ENCODE peak calls at places on chromosomes 1 and 21, in seven cellular contexts. Z is uterus, M is K562, F is body of pancreas, K is adrenal gland, H is heart left ventricle, Q is breast epithelium. J is an unnamed sample.

GRCh38 chr1:32151319-32151787 is 28.1 kb upstream of the TXLNA start:
- DNase-seq in Z (no peak), M (no peak), F (no peak), K (no peak), H (no peak), Q (no peak), J (no peak)

GRCh38 chr1:33863779-33864178 is at the start of gene HMGB4:
- DNase-seq in Z (no peak), M (no peak), F (no peak), K (no peak), H (no peak), Q (no peak), J (no peak)

GRCh38 chr1:198030682-198031081 is 113.5 kb downstream of the LHX9 start:
- DNase-seq in Z (no peak), M (no peak), F (peak), K (peak), H (no peak), Q (no peak), J (no peak)

GRCh38 chr21:44513389-44514217 is 26.4 kb downstream of the KRTAP10-1 start:
- DNase-seq in Z (no peak), M (no peak), F (peak), K (no peak), H (no peak), Q (no peak), J (no peak)

GRCh38 chr1:57678138-57678537 is 254.3 kb upstream of the DAB1 start:
- DNase-seq in Z (no peak), M (no peak), F (no peak), K (no peak), H (no peak), Q (no peak), J (no peak)

GRCh38 chr21:28704746-28705145 is 287.9 kb downstream of the LTN1 start:
- DNase-seq in Z (peak), M (no peak), F (no peak), K (no peak), H (peak), Q (peak), J (no peak)

GRCh38 chr1:210631399-210631798 is 302.7 kb downstream of the HHAT start:
- DNase-seq in Z (no peak), M (no peak), F (no peak), K (no peak), H (no peak), Q (no peak), J (no peak)

GRCh38 chr1:178796013-178796412 is 71.0 kb downstream of the RALGPS2 start:
- DNase-seq in Z (no peak), M (no peak), F (no peak), K (no peak), H (no peak), Q (no peak), J (no peak)

DNA sequence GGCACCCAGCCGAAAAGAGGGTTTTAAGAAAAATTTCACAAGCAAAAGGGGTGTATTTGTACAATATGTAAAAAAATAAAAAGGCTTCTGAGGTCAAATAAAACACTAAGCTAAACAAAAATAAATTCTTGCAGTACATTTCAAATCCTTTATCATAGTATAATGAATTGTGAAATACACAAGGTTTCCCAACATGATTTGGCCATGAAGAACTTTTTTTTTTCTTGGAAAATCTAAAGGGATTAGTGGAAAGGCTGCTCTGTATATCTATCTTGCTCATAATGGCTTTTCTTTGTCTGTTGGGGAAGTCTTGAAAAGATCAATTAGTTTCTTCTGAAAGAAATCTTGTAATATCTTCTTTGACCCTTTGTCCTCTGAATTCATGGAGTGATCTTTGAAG is 593.4 kb downstream of the PLPP3 start:
- DNase-seq in Z (no peak), M (no peak), F (no peak), K (no peak), H (no peak), Q (no peak), J (no peak)
- TF ChIP-seq POLR2A in Z (no peak), M (no peak), F (no peak), K (no peak), H (no peak), Q (no peak), J (no peak)

GRCh38 chr1:37078866-37079265 is 44.6 kb upstream of the GRIK3 start:
- DNase-seq in Z (no peak), M (no peak), F (no peak), K (no peak), H (no peak), Q (no peak), J (no peak)

GRCh38 chr1:37085393-37085792 is 51.1 kb upstream of the GRIK3 start:
- DNase-seq in Z (no peak), M (peak), F (no peak), K (no peak), H (no peak), Q (no peak), J (no peak)

DNA sequence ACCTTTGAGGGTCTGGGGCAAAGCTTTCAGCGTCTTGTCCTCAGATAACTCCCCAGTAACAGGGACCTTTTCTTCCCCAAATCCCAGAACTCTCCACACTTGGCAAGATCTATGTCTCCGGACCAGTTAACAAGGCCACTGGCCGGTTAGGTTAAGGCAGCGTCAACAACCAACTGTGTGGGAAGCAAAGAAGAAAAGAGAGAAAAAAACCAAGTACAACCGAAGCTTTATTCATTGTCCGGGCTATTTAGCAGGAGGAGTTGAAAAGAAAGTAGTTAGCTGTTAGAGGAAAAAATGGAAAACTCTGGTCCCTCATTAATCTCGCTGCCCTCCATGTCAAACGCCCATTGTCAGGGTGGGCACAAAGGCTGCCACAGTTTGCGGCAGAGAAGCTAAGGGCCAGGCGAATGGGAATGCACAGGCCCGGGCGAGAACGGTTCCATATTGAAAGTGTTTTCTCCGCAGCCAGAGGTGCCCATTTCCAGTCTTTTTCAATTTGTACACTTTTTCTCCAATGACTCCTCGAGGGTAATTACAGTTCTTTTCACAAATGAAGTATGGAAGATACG is 49.3 kb upstream of the GRIK3 start:
- DNase-seq in Z (no peak), M (no peak), F (no peak), K (no peak), H (no peak), Q (no peak), J (no peak)
- TF ChIP-seq POLR2A in Z (no peak), M (no peak), F (no peak), K (no peak), H (no peak), Q (no peak), J (no peak)

GRCh38 chr1:20661235-20662109 is at the start of gene DDOST:
- DNase-seq in Z (peak), M (peak), F (peak), K (peak), H (peak), Q (peak), J (peak)
- TF ChIP-seq POLR2A in Z (peak), M (peak), F (peak), K (peak), H (no peak), Q (no peak), J (peak)

GRCh38 chr1:14941865-14942264 is 211.7 kb upstream of the TMEM51 start:
- DNase-seq in Z (no peak), M (no peak), F (no peak), K (no peak), H (no peak), Q (no peak), J (no peak)

GRCh38 chr1:14943516-14943851 is 210.1 kb upstream of the TMEM51 start:
- DNase-seq in Z (no peak), M (no peak), F (no peak), K (no peak), H (no peak), Q (no peak), J (no peak)

GRCh38 chr1:14937288-14937949 is 216.1 kb upstream of the TMEM51 start:
- DNase-seq in Z (no peak), M (no peak), F (no peak), K (no peak), H (no peak), Q (no peak), J (no peak)

GRCh38 chr1:14940285-14940890 is 213.2 kb upstream of the TMEM51 start:
- DNase-seq in Z (no peak), M (no peak), F (no peak), K (no peak), H (no peak), Q (no peak), J (no peak)

GRCh38 chr1:14939527-14940284 is 213.8 kb upstream of the TMEM51 start:
- DNase-seq in Z (no peak), M (peak), F (no peak), K (no peak), H (no peak), Q (no peak), J (no peak)
- TF ChIP-seq POLR2A in Z (no peak), M (no peak), F (no peak), K (no peak), H (no peak), Q (no peak), J (no peak)

GRCh38 chr1:219724440-219724839 is 111.5 kb upstream of the ZC3H11B start:
- DNase-seq in Z (no peak), M (no peak), F (no peak), K (no peak), H (no peak), Q (no peak), J (no peak)
- TF ChIP-seq POLR2A in Z (no peak), M (no peak), F (no peak), K (no peak), H (no peak), Q (no peak), J (no peak)

GRCh38 chr1:234960722-234961467 is 167.7 kb downstream of the TOMM20 start:
- DNase-seq in Z (no peak), M (no peak), F (peak), K (no peak), H (no peak), Q (no peak), J (no peak)

GRCh38 chr1:234958066-234958701 is 170.5 kb downstream of the TOMM20 start:
- DNase-seq in Z (no peak), M (no peak), F (peak), K (no peak), H (no peak), Q (no peak), J (no peak)

GRCh38 chr1:234957330-234958065 is 171.1 kb downstream of the TOMM20 start:
- DNase-seq in Z (peak), M (peak), F (peak), K (peak), H (no peak), Q (no peak), J (no peak)

GRCh38 chr1:234956821-234957329 is 171.8 kb downstream of the TOMM20 start:
- DNase-seq in Z (peak), M (peak), F (peak), K (no peak), H (no peak), Q (no peak), J (no peak)

DNA sequence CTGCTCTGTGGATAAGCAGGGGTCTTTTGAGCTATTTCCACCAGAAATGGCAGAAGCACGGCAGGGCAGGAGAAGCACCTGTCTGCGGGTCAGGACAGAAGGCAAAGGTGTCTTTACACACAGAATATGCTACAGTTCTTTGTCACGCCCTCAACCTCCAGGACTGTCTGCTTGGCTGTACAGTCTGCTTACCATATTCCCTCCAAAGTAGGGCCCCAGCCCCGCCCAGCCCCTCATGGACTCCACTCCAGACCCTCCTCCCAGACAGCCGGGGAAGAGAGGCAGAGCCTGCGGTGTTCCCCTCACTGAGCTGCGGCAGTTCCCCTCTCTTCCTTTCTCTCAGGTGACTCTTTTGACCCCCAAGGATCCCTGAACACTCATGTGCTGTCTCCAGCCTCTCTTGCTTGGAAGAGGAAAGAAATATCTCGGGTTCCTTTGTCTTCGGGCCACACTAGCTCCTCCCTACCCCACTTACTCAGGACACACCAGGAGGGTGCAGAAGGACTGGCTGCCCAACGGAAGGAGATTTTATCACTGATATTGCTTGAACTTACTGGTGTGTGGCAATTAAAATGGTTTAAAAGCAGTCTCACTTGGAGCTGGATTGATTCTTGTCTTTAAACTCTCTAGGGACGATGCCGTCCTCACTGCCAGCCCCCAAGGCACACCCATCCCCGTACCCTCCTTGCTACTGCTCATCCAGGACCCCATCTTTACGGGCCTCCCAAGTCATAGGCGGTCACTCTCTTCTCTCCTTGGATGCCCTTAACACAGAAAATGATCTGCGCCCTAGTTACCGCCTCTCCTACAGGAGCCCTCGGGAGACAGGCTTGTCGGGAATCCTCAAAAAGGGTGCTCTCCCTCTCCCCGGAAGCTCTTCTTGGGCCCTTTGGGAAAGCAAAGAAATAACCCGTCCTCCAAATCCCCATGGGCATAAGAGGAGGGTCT is 169.7 kb downstream of the TOMM20 start:
- DNase-seq in Z (no peak), M (no peak), F (no peak), K (no peak), H (no peak), Q (no peak), J (no peak)
- TF ChIP-seq POLR2A in Z (no peak), M (no peak), F (no peak), K (no peak), H (no peak), Q (no peak), J (no peak)

DNA sequence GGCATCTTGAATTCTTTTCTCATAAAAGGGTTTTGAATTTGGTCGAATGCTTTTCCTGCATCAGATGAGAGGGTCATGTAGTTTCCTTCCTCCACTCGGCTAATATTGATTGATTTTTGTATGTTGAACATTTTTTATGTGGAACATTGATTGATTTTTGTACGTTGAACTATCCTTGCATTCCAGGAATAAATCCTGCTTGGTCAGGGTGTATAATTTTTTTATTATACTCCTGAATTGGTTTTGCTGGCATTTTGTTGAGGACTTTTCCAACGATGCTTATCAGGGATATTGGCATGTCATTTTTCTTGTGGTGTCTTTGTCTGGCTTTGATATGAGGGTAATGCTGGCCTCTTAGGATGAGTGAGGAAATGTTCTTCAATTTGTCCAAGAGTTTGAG is 8.5 kb downstream of the TMEM240 start:
- DNase-seq in Z (no peak), M (no peak), F (no peak), K (no peak), H (no peak), Q (no peak), J (no peak)
- TF ChIP-seq POLR2A in Z (no peak), M (no peak), F (no peak), K (no peak), H (no peak), Q (no peak), J (no peak)

GRCh38 chr1:66331641-66332523 is 202.1 kb upstream of the SGIP1 start:
- DNase-seq in Z (peak), M (no peak), F (peak), K (peak), H (peak), Q (peak), J (no peak)
- TF ChIP-seq POLR2A in Z (peak), M (no peak), F (peak), K (peak), H (no peak), Q (peak), J (peak)

DNA sequence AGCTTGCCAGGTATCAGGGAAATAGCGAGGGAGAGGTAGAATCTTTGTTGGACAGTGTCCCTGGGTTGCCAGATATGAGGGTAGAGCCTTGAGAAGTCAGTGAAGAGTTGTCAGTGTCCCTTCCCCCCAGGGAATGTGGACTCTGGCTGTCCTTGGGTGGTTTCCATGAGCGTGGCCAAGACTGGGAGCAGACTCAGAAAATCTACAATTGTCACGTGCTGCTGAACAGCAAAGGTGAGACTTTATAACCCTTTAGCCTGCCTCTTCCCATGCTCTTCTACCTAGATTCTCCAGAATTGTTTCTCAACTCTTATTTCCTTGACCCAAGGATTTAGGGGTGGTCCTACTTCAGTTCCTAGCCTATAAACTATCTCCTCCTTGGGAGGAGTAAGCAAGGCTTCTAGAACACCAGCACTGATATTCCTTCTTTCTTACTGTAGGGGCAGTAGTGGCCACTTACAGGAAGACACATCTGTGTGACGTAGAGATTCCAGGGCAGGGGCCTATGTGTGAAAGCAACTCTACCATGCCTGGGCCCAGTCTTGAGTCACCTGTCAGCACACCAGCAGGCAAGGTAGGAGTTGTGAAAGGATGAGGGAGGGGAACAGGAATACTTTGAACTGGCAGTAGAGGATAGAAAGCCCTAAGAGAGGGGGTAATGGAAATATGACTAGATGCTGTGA is 1.6 kb downstream of the NIT1 start:
- DNase-seq in Z (no peak), M (peak), F (peak), K (peak), H (no peak), Q (peak), J (peak)
- TF ChIP-seq POLR2A in Z (no peak), M (peak), F (no peak), K (peak), H (no peak), Q (no peak), J (no peak)

GRCh38 chr1:12615916-12616708 is 1.9 kb downstream of the DHRS3 start:
- DNase-seq in Z (peak), M (peak), F (peak), K (peak), H (peak), Q (no peak), J (no peak)

GRCh38 chr1:12613180-12613579 is 4.8 kb downstream of the DHRS3 start:
- DNase-seq in Z (no peak), M (no peak), F (no peak), K (no peak), H (no peak), Q (no peak), J (no peak)

GRCh38 chr1:12615166-12615915 is 2.7 kb downstream of the DHRS3 start:
- DNase-seq in Z (no peak), M (no peak), F (no peak), K (no peak), H (no peak), Q (no peak), J (no peak)

GRCh38 chr1:12616709-12617373 is 1.2 kb downstream of the DHRS3 start:
- DNase-seq in Z (no peak), M (peak), F (peak), K (no peak), H (peak), Q (no peak), J (no peak)

GRCh38 chr1:12614402-12615165 is 3.4 kb downstream of the DHRS3 start:
- DNase-seq in Z (no peak), M (no peak), F (no peak), K (no peak), H (no peak), Q (no peak), J (no peak)
- TF ChIP-seq POLR2A in Z (no peak), M (no peak), F (no peak), K (no peak), H (no peak), Q (no peak), J (no peak)

J was measured in GM12891.